ENCODE peak calls at places on chromosomes 3 and 15, in ten cellular contexts. One of them, this sample, is unnamed.

GRCh38 chr15:100783296-100783695 is 96.3 kb upstream of the ALDH1A3 start:
- DNase-seq in effector memory CD8-positive, alpha-beta T cell: no peak
- DNase-seq in AG08395: no peak
- DNase-seq in NCI-H2081: no peak
- DNase-seq in WTC11: peak; percentile 2
- DNase-seq in RPMI7951: no peak
- DNase-seq in NCI-H146: no peak
- DNase-seq in occipital lobe: no peak
- DNase-seq in ACHN: no peak
- DNase-seq in T-helper 1 cell: no peak
- DNase-seq in this sample: no peak

GRCh38 chr15:64527263-64527984 is 67.0 kb downstream of the ZNF609 start:
- DNase-seq in effector memory CD8-positive, alpha-beta T cell: no peak
- DNase-seq in AG08395: peak; percentile 71
- DNase-seq in NCI-H2081: no peak
- DNase-seq in WTC11: no peak
- DNase-seq in RPMI7951: peak; percentile 76
- DNase-seq in NCI-H146: no peak
- DNase-seq in occipital lobe: no peak
- DNase-seq in ACHN: peak; percentile 46
- DNase-seq in T-helper 1 cell: no peak
- DNase-seq in this sample: no peak

GRCh38 chr15:21261396-21261964 is 178.8 kb downstream of the POTEB3 start:
- DNase-seq in effector memory CD8-positive, alpha-beta T cell: no peak
- DNase-seq in AG08395: no peak
- DNase-seq in NCI-H2081: no peak
- DNase-seq in WTC11: no peak
- DNase-seq in RPMI7951: no peak
- DNase-seq in NCI-H146: no peak
- DNase-seq in occipital lobe: no peak
- DNase-seq in ACHN: no peak
- DNase-seq in T-helper 1 cell: no peak
- DNase-seq in this sample: no peak

GRCh38 chr3:155462672-155463071 is 169.2 kb upstream of the STRIT1 start:
- DNase-seq in effector memory CD8-positive, alpha-beta T cell: no peak
- DNase-seq in AG08395: no peak
- DNase-seq in NCI-H2081: peak; percentile 19
- DNase-seq in WTC11: no peak
- DNase-seq in RPMI7951: no peak
- DNase-seq in NCI-H146: no peak
- DNase-seq in occipital lobe: no peak
- DNase-seq in ACHN: no peak
- DNase-seq in T-helper 1 cell: no peak
- DNase-seq in this sample: no peak

GRCh38 chr3:149336925-149337324 is 3.5 kb upstream of the TM4SF18 start:
- DNase-seq in effector memory CD8-positive, alpha-beta T cell: no peak
- DNase-seq in AG08395: no peak
- DNase-seq in NCI-H2081: no peak
- DNase-seq in WTC11: no peak
- DNase-seq in RPMI7951: peak; percentile 21
- DNase-seq in NCI-H146: no peak
- DNase-seq in occipital lobe: no peak
- DNase-seq in ACHN: no peak
- DNase-seq in T-helper 1 cell: no peak
- DNase-seq in this sample: no peak

GRCh38 chr3:46110701-46111493 is 83.6 kb upstream of the XCR1 start:
- DNase-seq in effector memory CD8-positive, alpha-beta T cell: no peak
- DNase-seq in AG08395: peak; percentile 59
- DNase-seq in NCI-H2081: peak; percentile 7
- DNase-seq in WTC11: no peak
- DNase-seq in RPMI7951: peak; percentile 100
- DNase-seq in NCI-H146: no peak
- DNase-seq in occipital lobe: no peak
- DNase-seq in ACHN: peak; percentile 89
- DNase-seq in T-helper 1 cell: no peak
- DNase-seq in this sample: no peak

GRCh38 chr3:42101048-42101447 is 9.9 kb downstream of the TRAK1 start:
- DNase-seq in effector memory CD8-positive, alpha-beta T cell: no peak
- DNase-seq in AG08395: peak; percentile 89
- DNase-seq in NCI-H2081: no peak
- DNase-seq in WTC11: no peak
- DNase-seq in RPMI7951: peak; percentile 65
- DNase-seq in NCI-H146: no peak
- DNase-seq in occipital lobe: no peak
- DNase-seq in ACHN: peak; percentile 12
- DNase-seq in T-helper 1 cell: no peak
- DNase-seq in this sample: no peak

GRCh38 chr3:56355570-56356185 is 112.6 kb downstream of the ERC2 start:
- DNase-seq in effector memory CD8-positive, alpha-beta T cell: no peak
- DNase-seq in AG08395: no peak
- DNase-seq in NCI-H2081: no peak
- DNase-seq in WTC11: no peak
- DNase-seq in RPMI7951: no peak
- DNase-seq in NCI-H146: peak; percentile 32
- DNase-seq in occipital lobe: no peak
- DNase-seq in ACHN: no peak
- DNase-seq in T-helper 1 cell: no peak
- DNase-seq in this sample: no peak

GRCh38 chr3:32950516-32950915 is 928 bp upstream of the CCR4 start:
- DNase-seq in effector memory CD8-positive, alpha-beta T cell: no peak
- DNase-seq in AG08395: no peak
- DNase-seq in NCI-H2081: no peak
- DNase-seq in WTC11: no peak
- DNase-seq in RPMI7951: no peak
- DNase-seq in NCI-H146: no peak
- DNase-seq in occipital lobe: no peak
- DNase-seq in ACHN: no peak
- DNase-seq in T-helper 1 cell: no peak
- DNase-seq in this sample: no peak

GRCh38 chr15:90572893-90573292 is 43.2 kb downstream of the CRTC3 start:
- DNase-seq in effector memory CD8-positive, alpha-beta T cell: no peak
- DNase-seq in AG08395: no peak
- DNase-seq in NCI-H2081: peak; percentile 6
- DNase-seq in WTC11: no peak
- DNase-seq in RPMI7951: no peak
- DNase-seq in NCI-H146: no peak
- DNase-seq in occipital lobe: no peak
- DNase-seq in ACHN: no peak
- DNase-seq in T-helper 1 cell: no peak
- DNase-seq in this sample: no peak

GRCh38 chr3:53194218-53195065 is 33.4 kb downstream of the PRKCD start:
- DNase-seq in effector memory CD8-positive, alpha-beta T cell: no peak
- DNase-seq in AG08395: peak; percentile 30
- DNase-seq in NCI-H2081: no peak
- DNase-seq in WTC11: no peak
- DNase-seq in RPMI7951: peak; percentile 88
- DNase-seq in NCI-H146: no peak
- DNase-seq in occipital lobe: no peak
- DNase-seq in ACHN: peak; percentile 13
- DNase-seq in T-helper 1 cell: no peak
- DNase-seq in this sample: no peak

GRCh38 chr3:74447221-74447620 is 167.2 kb downstream of the CNTN3 start:
- DNase-seq in effector memory CD8-positive, alpha-beta T cell: no peak
- DNase-seq in AG08395: no peak
- DNase-seq in NCI-H2081: no peak
- DNase-seq in WTC11: no peak
- DNase-seq in RPMI7951: no peak
- DNase-seq in NCI-H146: no peak
- DNase-seq in occipital lobe: no peak
- DNase-seq in ACHN: no peak
- DNase-seq in T-helper 1 cell: no peak
- DNase-seq in this sample: no peak